ENCODE peak calls at places on chromosomes 7 and 10, in six cellular contexts. One of them, this sample, is unnamed.

GRCh38 chr7:157558516-157558874 is 221.7 kb downstream of the DNAJB6 start:
- DNase-seq in activated T-cell treated with anti-CD3 and anti-CD28 coated beads, Interleukin-2, amount 50 U/mL, for 24 hours: no peak
- DNase-seq in T-cell: no peak
- DNase-seq in A549: no peak
- DNase-seq in K562: no peak
- DNase-seq in GM23248: no peak
- DNase-seq in this sample: no peak

GRCh38 chr7:92200791-92201190 is 21.8 kb upstream of the LRRD1 start:
- DNase-seq in K562: no peak
- DNase-seq in activated T-cell treated with anti-CD3 and anti-CD28 coated beads, Interleukin-2, amount 50 U/mL, for 24 hours: no peak
- DNase-seq in A549: no peak
- DNase-seq in GM23248: no peak
- DNase-seq in T-cell: no peak
- DNase-seq in this sample: no peak

GRCh38 chr10:31343009-31343408 is 24.0 kb downstream of the ZEB1 start:
- DNase-seq in K562: no peak
- DNase-seq in activated T-cell treated with anti-CD3 and anti-CD28 coated beads, Interleukin-2, amount 50 U/mL, for 24 hours: no peak
- DNase-seq in GM23248: no peak
- DNase-seq in T-cell: no peak
- DNase-seq in A549: no peak
- DNase-seq in this sample: no peak

GRCh38 chr7:155835446-155836215 is 23.4 kb upstream of the SHH start:
- DNase-seq in A549: no peak
- DNase-seq in T-cell: no peak
- DNase-seq in activated T-cell treated with anti-CD3 and anti-CD28 coated beads, Interleukin-2, amount 50 U/mL, for 24 hours: no peak
- DNase-seq in GM23248: no peak
- DNase-seq in K562: no peak
- DNase-seq in this sample: no peak

GRCh38 chr10:46541735-46542566 is 14.5 kb downstream of the GPRIN2 start:
- DNase-seq in activated T-cell treated with anti-CD3 and anti-CD28 coated beads, Interleukin-2, amount 50 U/mL, for 24 hours: peak; percentile 14
- DNase-seq in GM23248: no peak
- DNase-seq in T-cell: no peak
- DNase-seq in A549: peak; percentile 77
- DNase-seq in K562: no peak
- DNase-seq in this sample: no peak

GRCh38 chr7:136000288-136000913 is 23.2 kb upstream of the MTPN start:
- DNase-seq in activated T-cell treated with anti-CD3 and anti-CD28 coated beads, Interleukin-2, amount 50 U/mL, for 24 hours: no peak
- DNase-seq in GM23248: peak; percentile 37
- DNase-seq in K562: no peak
- DNase-seq in A549: no peak
- DNase-seq in T-cell: no peak
- DNase-seq in this sample: no peak

GRCh38 chr10:29734980-29735627 is 100.3 kb upstream of the SVIL start:
- DNase-seq in K562: no peak
- DNase-seq in activated T-cell treated with anti-CD3 and anti-CD28 coated beads, Interleukin-2, amount 50 U/mL, for 24 hours: peak; percentile 76
- DNase-seq in A549: peak; percentile 36
- DNase-seq in T-cell: peak; percentile 52
- DNase-seq in GM23248: peak; percentile 66
- DNase-seq in this sample: peak; percentile 45

GRCh38 chr7:98133621-98134266 is 27.1 kb downstream of the LMTK2 start:
- DNase-seq in A549: peak; percentile 19
- DNase-seq in T-cell: no peak
- DNase-seq in activated T-cell treated with anti-CD3 and anti-CD28 coated beads, Interleukin-2, amount 50 U/mL, for 24 hours: no peak
- DNase-seq in K562: no peak
- DNase-seq in GM23248: peak; percentile 49
- DNase-seq in this sample: peak; percentile 60

GRCh38 chr10:42961776-42962119 is 115.1 kb upstream of the RET start:
- DNase-seq in K562: no peak
- DNase-seq in T-cell: no peak
- DNase-seq in GM23248: no peak
- DNase-seq in A549: no peak
- DNase-seq in activated T-cell treated with anti-CD3 and anti-CD28 coated beads, Interleukin-2, amount 50 U/mL, for 24 hours: peak; percentile 11
- DNase-seq in this sample: no peak

GRCh38 chr7:114426824-114427223 is 12.2 kb downstream of the FOXP2 start:
- DNase-seq in GM23248: peak; percentile 54
- DNase-seq in T-cell: no peak
- DNase-seq in A549: peak; percentile 41
- DNase-seq in activated T-cell treated with anti-CD3 and anti-CD28 coated beads, Interleukin-2, amount 50 U/mL, for 24 hours: no peak
- DNase-seq in K562: no peak
- DNase-seq in this sample: no peak

GRCh38 chr7:50502001-50502684 is 52.0 kb upstream of the FIGNL1 start:
- DNase-seq in activated T-cell treated with anti-CD3 and anti-CD28 coated beads, Interleukin-2, amount 50 U/mL, for 24 hours: no peak
- DNase-seq in T-cell: no peak
- DNase-seq in GM23248: peak; percentile 97
- DNase-seq in K562: no peak
- DNase-seq in A549: peak; percentile 6
- DNase-seq in this sample: peak; percentile 87

GRCh38 chr10:117412469-117413005 is 37.3 kb upstream of the PDZD8 start:
- DNase-seq in activated T-cell treated with anti-CD3 and anti-CD28 coated beads, Interleukin-2, amount 50 U/mL, for 24 hours: no peak
- DNase-seq in A549: no peak
- DNase-seq in T-cell: no peak
- DNase-seq in GM23248: no peak
- DNase-seq in K562: no peak
- DNase-seq in this sample: no peak

GRCh38 chr7:25762511-25763119 is 389.4 kb upstream of the NFE2L3 start:
- DNase-seq in T-cell: no peak
- DNase-seq in K562: no peak
- DNase-seq in activated T-cell treated with anti-CD3 and anti-CD28 coated beads, Interleukin-2, amount 50 U/mL, for 24 hours: no peak
- DNase-seq in GM23248: no peak
- DNase-seq in A549: no peak
- DNase-seq in this sample: no peak

GRCh38 chr7:142338633-142339501 is 81.0 kb upstream of the PRSS58 start:
- DNase-seq in T-cell: peak; percentile 35
- DNase-seq in A549: peak; percentile 27
- DNase-seq in activated T-cell treated with anti-CD3 and anti-CD28 coated beads, Interleukin-2, amount 50 U/mL, for 24 hours: no peak
- DNase-seq in K562: peak; percentile 30
- DNase-seq in GM23248: peak; percentile 64
- DNase-seq in this sample: peak; percentile 24

GRCh38 chr7:27567266-27567665 is 95.4 kb downstream of the HIBADH start:
- DNase-seq in A549: no peak
- DNase-seq in GM23248: no peak
- DNase-seq in T-cell: no peak
- DNase-seq in activated T-cell treated with anti-CD3 and anti-CD28 coated beads, Interleukin-2, amount 50 U/mL, for 24 hours: no peak
- DNase-seq in K562: no peak
- DNase-seq in this sample: no peak

GRCh38 chr10:6751363-6751762 is 171.3 kb upstream of the PRKCQ start:
- DNase-seq in T-cell: no peak
- DNase-seq in A549: peak; percentile 42
- DNase-seq in K562: no peak
- DNase-seq in GM23248: no peak
- DNase-seq in activated T-cell treated with anti-CD3 and anti-CD28 coated beads, Interleukin-2, amount 50 U/mL, for 24 hours: no peak
- DNase-seq in this sample: no peak

This sample was measured in EL.